ENCODE peak calls at places on chromosome 14, in four cellular contexts. D, X, Z and O are unnamed samples.

GRCh38 chr14:100981808-100982207 is 78.3 kb upstream of the RTL1 start:
- DNase-seq in D (no peak), X (no peak), Z (no peak), O (no peak)

GRCh38 chr14:69715725-69716482 is 51.0 kb upstream of the SRSF5 start:
- DNase-seq in D (peak), X (no peak), Z (no peak), O (no peak)

GRCh38 chr14:97517566-97518234 is 720.5 kb downstream of the VRK1 start:
- DNase-seq in D (no peak), X (no peak), Z (no peak), O (no peak)

GRCh38 chr14:25349269-25349668 is 299.3 kb upstream of the STXBP6 start:
- DNase-seq in D (no peak), X (no peak), Z (no peak), O (no peak)

GRCh38 chr14:93930296-93930988 is 3.3 kb downstream of the FAM181A start:
- DNase-seq in D (no peak), X (no peak), Z (no peak), O (no peak)

GRCh38 chr14:101008196-101008595 is 104.7 kb upstream of the RTL1 start:
- DNase-seq in D (no peak), X (no peak), Z (no peak), O (no peak)

GRCh38 chr14:106844608-106845285 is 1318.4 kb downstream of the TMEM121 start:
- DNase-seq in D (no peak), X (peak), Z (no peak), O (no peak)

GRCh38 chr14:66482873-66483272 is 3.3 kb upstream of the CCDC196 start:
- DNase-seq in D (no peak), X (no peak), Z (no peak), O (no peak)